ENCODE peak calls at places on chromosome 5, in five cellular contexts. E is PC-3, N is GM23338, P is neural progenitor cell, O is fibroblast of lung. G is an unnamed sample. For H3K27me3, the result is how much of the 10 kb centered on the place peaks cover.

GRCh38 chr5:111389390-111390082 is 122.8 kb downstream of the STARD4 start:
- DNase-seq in E (peak), N (no peak), P (no peak), O (peak), G (peak)

GRCh38 chr5:177312649-177313181 is 1.0 kb upstream of the MXD3 start:
- DNase-seq in E (peak), N (peak), P (peak), O (peak), G (no peak)

GRCh38 chr5:32852535-32852934 is 141.4 kb downstream of the NPR3 start:
- DNase-seq in E (peak), N (peak), P (peak), O (peak), G (no peak)

GRCh38 chr5:39896104-39896503 is 471.3 kb upstream of the DAB2 start:
- DNase-seq in E (no peak), N (no peak), P (no peak), O (no peak), G (no peak)

GRCh38 chr5:10467281-10468198 is 25.9 kb downstream of the ROPN1L start:
- DNase-seq in E (peak), N (peak), P (peak), O (peak), G (no peak)

GRCh38 chr5:164741376-164741775 is 1236.0 kb downstream of the MAT2B start:
- DNase-seq in E (no peak), N (no peak), P (no peak), O (no peak), G (no peak)

GRCh38 chr5:142248853-142249462 is 75.9 kb downstream of the SPRY4 start:
- DNase-seq in E (peak), N (peak), P (peak), O (peak), G (no peak)

GRCh38 chr5:172853355-172853975 is 19.4 kb downstream of the ERGIC1 start:
- DNase-seq in E (no peak), N (no peak), P (no peak), O (peak), G (no peak)

GRCh38 chr5:125336401-125336800 is 590.0 kb upstream of the ZNF608 start:
- DNase-seq in E (no peak), N (no peak), P (no peak), O (no peak), G (no peak)

GRCh38 chr5:97090944-97091343 is 51.5 kb downstream of the LIX1 start:
- DNase-seq in E (no peak), N (no peak), P (no peak), O (no peak), G (no peak)
- H2AFZ ChIP-seq in E (no peak), N (no peak), P (no peak), O (no peak), G (no peak)

GRCh38 chr5:77218263-77218662 is 7.8 kb downstream of the PDE8B start:
- DNase-seq in E (peak), N (peak), P (peak), O (no peak), G (no peak)
- TF ChIP-seq CTCF in E (peak), N (peak), P (peak), O (peak), G (no peak)

DNA sequence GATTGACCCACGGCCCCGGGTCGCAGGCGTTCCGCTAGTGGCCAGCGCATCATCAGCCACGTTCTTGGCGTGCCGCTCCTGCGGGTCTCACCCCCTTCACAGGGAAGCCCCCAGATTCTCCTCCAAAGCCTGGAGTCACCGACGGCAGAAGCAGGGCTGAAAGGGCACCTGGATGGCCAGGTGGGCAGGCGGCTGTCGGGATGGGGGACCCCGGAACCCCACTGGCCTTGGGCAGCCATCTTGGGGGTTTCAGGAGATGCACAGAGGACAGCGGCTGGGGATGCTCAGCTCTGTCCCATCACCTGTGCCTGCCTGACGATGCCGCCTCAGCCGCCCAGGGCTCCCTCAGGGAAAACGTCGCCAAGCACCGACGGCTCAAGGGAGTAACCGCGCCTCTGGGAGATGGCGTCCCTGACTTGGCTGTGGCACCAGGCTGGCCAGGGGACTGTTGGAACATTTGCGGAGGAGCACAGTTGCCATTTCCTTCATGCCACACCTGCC is 14.1 kb upstream of the SLC9A3 start:
- DNase-seq in E (no peak), N (no peak), P (no peak), O (no peak), G (no peak)
- H3K27me3 ChIP-seq in E (under half), N (under half), P (under half), O (under half), G (under half)

GRCh38 chr5:57825026-57825683 is 342.5 kb upstream of the ACTBL2 start:
- DNase-seq in E (peak), N (no peak), P (peak), O (peak), G (no peak)
- H2AFZ ChIP-seq in E (no peak), N (no peak), P (peak), O (no peak), G (peak)

GRCh38 chr5:150989695-150990094 is 30.7 kb upstream of the GPX3 start:
- DNase-seq in E (peak), N (peak), P (peak), O (no peak), G (no peak)
- TF ChIP-seq CTCF in E (peak), N (peak), P (peak), O (peak), G (peak)

GRCh38 chr5:135106136-135106535 is 72.1 kb upstream of the PITX1 start:
- DNase-seq in E (no peak), N (no peak), P (no peak), O (no peak), G (no peak)

GRCh38 chr5:135105105-135105484 is 71.1 kb upstream of the PITX1 start:
- DNase-seq in E (no peak), N (no peak), P (no peak), O (no peak), G (no peak)

GRCh38 chr5:135107101-135107500 is 73.1 kb upstream of the PITX1 start:
- DNase-seq in E (no peak), N (no peak), P (no peak), O (no peak), G (no peak)

GRCh38 chr5:135107986-135108385 is 74.0 kb upstream of the PITX1 start:
- DNase-seq in E (no peak), N (no peak), P (no peak), O (no peak), G (no peak)

DNA sequence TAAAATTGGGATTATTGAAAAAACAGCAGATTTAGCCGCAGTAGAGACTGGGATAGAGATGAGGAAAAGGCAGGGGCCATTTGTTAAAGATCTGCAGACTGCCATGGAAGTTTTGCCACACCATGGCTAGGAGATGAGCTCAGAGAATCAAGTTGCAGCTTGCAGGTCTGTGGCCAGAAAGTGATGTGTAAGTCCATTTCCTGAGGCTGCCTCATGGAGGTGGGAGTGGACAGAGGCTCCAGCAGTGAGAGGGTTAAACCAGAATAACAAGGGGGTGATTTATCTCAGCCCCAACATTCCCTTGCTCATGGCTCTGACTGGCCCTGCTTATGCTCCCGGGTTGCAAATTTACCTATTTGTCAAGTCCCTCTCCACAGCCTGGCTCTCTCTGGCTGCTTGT is 72.6 kb upstream of the PITX1 start:
- DNase-seq in E (no peak), N (no peak), P (no peak), O (no peak), G (peak)
- H3K27me3 ChIP-seq in E (under half), N (under half), P (under half), O (under half), G (under half)

DNA sequence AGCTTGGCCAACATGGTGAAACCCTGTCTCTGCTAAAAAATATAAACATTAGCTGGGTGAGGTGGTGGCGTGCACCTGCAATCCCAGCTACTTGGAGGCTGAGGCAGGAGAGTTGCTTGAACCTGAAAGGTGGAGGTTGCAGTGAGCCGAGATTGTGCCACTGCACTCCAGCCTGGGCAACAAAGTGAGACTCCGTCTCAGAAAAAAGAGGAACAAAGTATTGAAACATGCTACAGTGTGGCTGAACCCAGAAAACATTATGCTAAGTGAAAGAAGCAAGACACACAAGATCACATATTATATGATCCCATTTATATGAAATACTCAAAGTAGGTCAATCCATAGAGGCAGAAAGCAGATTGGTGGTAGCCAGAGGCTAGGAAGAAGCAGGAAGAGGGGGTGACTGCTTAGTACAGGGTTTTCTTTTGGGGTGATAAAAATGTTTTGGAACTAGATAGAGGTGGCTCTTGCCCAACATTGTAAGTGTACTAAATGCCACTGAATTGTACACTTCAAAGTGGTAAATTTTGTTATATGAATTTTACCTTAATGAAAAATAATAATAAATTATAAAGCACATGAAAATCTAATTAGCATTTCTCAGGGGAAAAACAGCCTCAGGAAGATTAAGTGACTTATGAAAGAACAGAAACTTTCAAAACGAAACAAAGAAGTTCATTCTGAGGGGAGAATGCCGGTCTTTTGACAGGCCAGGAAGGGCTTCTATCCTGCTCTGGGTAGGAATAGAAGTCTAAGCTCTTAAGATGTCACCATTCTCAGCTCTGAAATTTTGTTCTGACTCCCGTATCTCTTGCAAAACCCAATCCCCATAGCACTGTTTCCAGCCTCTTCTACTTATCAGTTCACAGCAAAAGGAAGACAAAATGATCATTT is 161.1 kb upstream of the TBCA start:
- DNase-seq in E (no peak), N (no peak), P (no peak), O (no peak), G (no peak)
- H2AFZ ChIP-seq in E (no peak), N (no peak), P (no peak), O (no peak), G (no peak)

DNA sequence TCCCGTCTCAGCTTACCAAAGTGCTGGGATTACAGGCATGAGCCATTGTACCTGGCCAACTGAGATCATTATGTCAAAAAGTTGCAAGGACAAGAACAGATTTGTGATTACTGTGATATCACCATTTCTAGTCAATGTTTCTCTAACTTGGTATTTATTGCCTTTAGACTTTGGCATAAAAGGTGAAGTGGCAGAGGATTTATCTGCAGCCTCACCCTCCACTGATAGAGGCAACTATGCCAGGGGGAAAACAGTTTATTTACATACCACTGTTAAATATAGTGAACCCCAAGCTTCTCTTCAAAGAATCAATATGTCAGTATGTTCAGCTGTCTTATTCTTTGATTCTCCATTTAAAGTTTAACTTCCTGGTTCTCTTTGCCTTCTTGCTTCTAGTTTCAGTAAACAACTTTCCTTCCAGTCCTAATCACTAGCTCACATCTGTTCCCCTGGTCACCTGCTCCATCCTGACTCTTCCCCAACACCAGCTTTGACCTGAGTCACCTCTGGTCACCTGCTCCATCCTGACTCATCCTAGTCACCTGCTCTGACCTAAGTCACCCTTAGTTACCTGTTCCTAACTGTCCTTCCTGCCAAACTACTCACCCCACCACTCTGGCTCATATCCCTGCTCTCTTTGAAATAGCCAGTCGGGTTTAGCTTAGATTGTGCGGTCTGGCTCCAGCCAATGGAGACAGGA is 29.9 kb downstream of the SEMA6A start:
- DNase-seq in E (no peak), N (no peak), P (no peak), O (no peak), G (no peak)
- TF ChIP-seq CTCF in E (no peak), N (no peak), P (no peak), O (no peak), G (no peak)

GRCh38 chr5:149693482-149693881 is 36.6 kb upstream of the PPARGC1B start:
- DNase-seq in E (no peak), N (no peak), P (no peak), O (no peak), G (no peak)
- H3K27me3 ChIP-seq in E (under half), N (under half), P (under half), O (under half), G (under half)

GRCh38 chr5:168530751-168531150 is 1.6 kb downstream of the FBLL1 start:
- DNase-seq in E (peak), N (no peak), P (no peak), O (no peak), G (no peak)

GRCh38 chr5:168528521-168529360 is at the start of gene FBLL1:
- DNase-seq in E (no peak), N (peak), P (peak), O (peak), G (no peak)

GRCh38 chr5:168531191-168531590 is 2.1 kb downstream of the FBLL1 start:
- DNase-seq in E (no peak), N (no peak), P (peak), O (no peak), G (no peak)

GRCh38 chr5:168527756-168528295 is 1.3 kb upstream of the FBLL1 start:
- DNase-seq in E (no peak), N (no peak), P (no peak), O (no peak), G (no peak)

DNA sequence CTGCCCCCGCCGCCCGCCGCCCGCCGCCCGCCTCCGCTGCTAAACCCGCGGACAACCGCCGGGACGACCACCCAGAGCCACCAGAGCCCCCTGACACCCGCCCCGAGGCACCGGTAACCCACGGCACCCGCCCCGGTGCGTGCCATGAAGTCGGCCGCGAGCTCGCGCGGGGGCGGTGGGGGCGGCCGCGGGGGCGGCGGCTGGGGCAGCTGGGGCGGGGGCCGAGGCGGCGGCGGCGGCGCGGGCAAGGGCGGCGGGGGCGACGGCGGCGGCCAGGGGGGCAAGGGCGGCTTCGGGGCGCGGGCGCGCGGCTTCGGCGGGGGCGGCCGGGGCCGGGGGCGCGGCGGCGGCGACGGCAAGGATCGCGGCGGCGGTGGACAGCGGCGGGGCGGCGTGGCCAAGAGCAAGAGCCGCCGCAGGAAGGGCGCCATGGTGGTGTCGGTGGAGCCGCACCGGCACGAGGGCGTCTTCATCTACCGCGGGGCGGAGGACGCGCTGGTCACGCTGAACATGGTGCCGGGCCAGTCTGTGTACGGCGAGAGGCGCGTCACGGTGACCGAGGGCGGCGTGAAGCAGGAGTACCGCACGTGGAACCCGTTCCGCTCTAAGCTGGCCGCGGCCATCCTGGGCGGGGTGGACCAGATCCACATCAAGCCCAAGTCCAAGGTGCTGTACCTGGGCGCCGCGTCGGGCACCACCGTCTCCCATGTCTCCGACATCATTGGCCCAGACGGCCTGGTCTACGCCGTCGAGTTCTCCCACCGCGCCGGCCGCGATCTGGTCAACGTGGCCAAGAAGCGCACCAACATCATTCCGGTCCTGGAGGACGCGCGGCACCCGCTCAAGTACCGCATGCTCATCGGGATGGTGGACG is 493 bp downstream of the FBLL1 start:
- DNase-seq in E (no peak), N (peak), P (peak), O (no peak), G (no peak)
- H2AFZ ChIP-seq in E (no peak), N (peak), P (no peak), O (no peak), G (no peak)

G was measured in keratinocyte.